ENCODE peak calls at places on chromosomes 11 and 22, in five cellular contexts. One of them, this sample, is unnamed.

GRCh38 chr11:1830500-1831223 is 4.1 kb upstream of the SYT8 start:
- DNase-seq in mesendoderm: no peak
- DNase-seq in H9: no peak
- DNase-seq in IMR-90: no peak
- DNase-seq in H1: no peak
- DNase-seq in this sample: no peak

GRCh38 chr22:46865642-46866041 is 103.2 kb downstream of the TBC1D22A start:
- DNase-seq in H1: no peak
- DNase-seq in IMR-90: no peak
- DNase-seq in mesendoderm: no peak
- DNase-seq in H9: no peak
- DNase-seq in this sample: no peak

GRCh38 chr11:1668911-1669473 is 28.0 kb upstream of the KRTAP5-6 start:
- DNase-seq in IMR-90: no peak
- DNase-seq in H9: no peak
- DNase-seq in H1: no peak
- DNase-seq in mesendoderm: no peak
- DNase-seq in this sample: no peak

GRCh38 chr11:106152824-106153223 is 75.4 kb downstream of the AASDHPPT start:
- DNase-seq in H9: no peak
- DNase-seq in mesendoderm: no peak
- DNase-seq in IMR-90: peak; percentile 22
- DNase-seq in H1: no peak
- DNase-seq in this sample: no peak

GRCh38 chr11:117836077-117836960 is 11.8 kb upstream of the FXYD2 start:
- DNase-seq in IMR-90: no peak
- DNase-seq in mesendoderm: no peak
- DNase-seq in H1: no peak
- DNase-seq in H9: peak; percentile 17
- DNase-seq in this sample: no peak

GRCh38 chr11:35303596-35304392 is 115.6 kb downstream of the SLC1A2 start:
- DNase-seq in H1: no peak
- DNase-seq in H9: no peak
- DNase-seq in IMR-90: peak; percentile 79
- DNase-seq in mesendoderm: no peak
- DNase-seq in this sample: no peak

GRCh38 chr11:110251837-110252236 is 44.6 kb downstream of the RDX start:
- DNase-seq in H1: no peak
- DNase-seq in IMR-90: peak; percentile 65
- DNase-seq in H9: no peak
- DNase-seq in mesendoderm: no peak
- DNase-seq in this sample: no peak

GRCh38 chr11:122751298-122752070 is 86.8 kb upstream of the CRTAM start:
- DNase-seq in H1: no peak
- DNase-seq in mesendoderm: no peak
- DNase-seq in IMR-90: peak; percentile 72
- DNase-seq in H9: no peak
- DNase-seq in this sample: no peak

GRCh38 chr11:66329165-66329673 is 7.0 kb downstream of the RIN1 start:
- DNase-seq in H9: no peak
- DNase-seq in mesendoderm: no peak
- DNase-seq in IMR-90: no peak
- DNase-seq in H1: no peak
- DNase-seq in this sample: no peak

GRCh38 chr11:66332371-66333219 is 3.6 kb downstream of the RIN1 start:
- DNase-seq in H9: no peak
- DNase-seq in H1: no peak
- DNase-seq in IMR-90: no peak
- DNase-seq in mesendoderm: no peak
- DNase-seq in this sample: no peak

GRCh38 chr11:66328307-66329144 is 7.7 kb downstream of the RIN1 start:
- DNase-seq in IMR-90: peak; percentile 70
- DNase-seq in H9: peak; percentile 90
- DNase-seq in H1: peak; percentile 76
- DNase-seq in mesendoderm: peak; percentile 93
- DNase-seq in this sample: peak; percentile 71

GRCh38 chr11:66331542-66332370 is 4.5 kb downstream of the RIN1 start:
- DNase-seq in H9: no peak
- DNase-seq in mesendoderm: no peak
- DNase-seq in IMR-90: no peak
- DNase-seq in H1: no peak
- DNase-seq in this sample: no peak

DNA sequence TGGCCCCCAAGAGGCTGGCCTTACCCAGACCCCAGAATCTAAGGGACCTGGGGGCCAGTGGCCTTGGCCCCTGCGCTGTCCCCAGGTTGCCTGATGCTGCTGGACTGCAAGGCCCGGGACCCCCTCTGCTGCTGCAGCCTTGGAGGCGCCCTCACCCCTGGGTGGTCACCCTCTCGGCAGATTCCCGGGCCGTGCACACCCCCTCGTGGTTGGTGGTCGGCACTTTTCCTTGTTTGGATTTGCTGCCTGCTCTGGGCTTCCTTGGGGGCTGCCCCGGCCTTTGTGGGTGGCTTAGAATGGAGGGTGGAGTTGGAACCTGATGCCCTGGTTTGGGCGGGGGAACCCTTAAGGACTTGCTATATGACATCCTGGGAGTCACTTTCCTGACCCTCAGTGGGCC is 5.3 kb downstream of the RIN1 start:
- DNase-seq in H9: no peak
- DNase-seq in mesendoderm: no peak
- DNase-seq in IMR-90: no peak
- DNase-seq in H1: no peak
- DNase-seq in this sample: no peak
- H2AK5ac ChIP-seq in H9: no peak overlapping the region
- H2AK5ac ChIP-seq in mesendoderm: no peak overlapping the region
- H2AK5ac ChIP-seq in IMR-90: no peak overlapping the region
- H2AK5ac ChIP-seq in H1: no peak overlapping the region
- H2AK5ac ChIP-seq in this sample: no peak overlapping the region

GRCh38 chr11:118873804-118874203 is 9.9 kb upstream of the CXCR5 start:
- DNase-seq in H1: no peak
- DNase-seq in mesendoderm: no peak
- DNase-seq in IMR-90: no peak
- DNase-seq in H9: no peak
- DNase-seq in this sample: no peak

GRCh38 chr11:118872403-118872821 is 11.3 kb upstream of the CXCR5 start:
- DNase-seq in IMR-90: no peak
- DNase-seq in H1: no peak
- DNase-seq in mesendoderm: no peak
- DNase-seq in H9: no peak
- DNase-seq in this sample: no peak

GRCh38 chr11:118868659-118869058 is 15.0 kb upstream of the CXCR5 start:
- DNase-seq in H9: no peak
- DNase-seq in IMR-90: no peak
- DNase-seq in mesendoderm: no peak
- DNase-seq in H1: no peak
- DNase-seq in this sample: no peak

GRCh38 chr11:118876261-118876660 is 7.4 kb upstream of the CXCR5 start:
- DNase-seq in IMR-90: no peak
- DNase-seq in H9: no peak
- DNase-seq in mesendoderm: no peak
- DNase-seq in H1: no peak
- DNase-seq in this sample: no peak

GRCh38 chr11:118870396-118871343 is 13.0 kb upstream of the CXCR5 start:
- DNase-seq in mesendoderm: peak; percentile 35
- DNase-seq in H9: no peak
- DNase-seq in IMR-90: peak; percentile 13
- DNase-seq in H1: no peak
- DNase-seq in this sample: no peak
- H2AK5ac ChIP-seq in mesendoderm: no peak overlapping the region
- H2AK5ac ChIP-seq in H9: no peak overlapping the region
- H2AK5ac ChIP-seq in IMR-90: no peak overlapping the region
- H2AK5ac ChIP-seq in H1: no peak overlapping the region
- H2AK5ac ChIP-seq in this sample: peak overlapping the region; percentile 45

DNA sequence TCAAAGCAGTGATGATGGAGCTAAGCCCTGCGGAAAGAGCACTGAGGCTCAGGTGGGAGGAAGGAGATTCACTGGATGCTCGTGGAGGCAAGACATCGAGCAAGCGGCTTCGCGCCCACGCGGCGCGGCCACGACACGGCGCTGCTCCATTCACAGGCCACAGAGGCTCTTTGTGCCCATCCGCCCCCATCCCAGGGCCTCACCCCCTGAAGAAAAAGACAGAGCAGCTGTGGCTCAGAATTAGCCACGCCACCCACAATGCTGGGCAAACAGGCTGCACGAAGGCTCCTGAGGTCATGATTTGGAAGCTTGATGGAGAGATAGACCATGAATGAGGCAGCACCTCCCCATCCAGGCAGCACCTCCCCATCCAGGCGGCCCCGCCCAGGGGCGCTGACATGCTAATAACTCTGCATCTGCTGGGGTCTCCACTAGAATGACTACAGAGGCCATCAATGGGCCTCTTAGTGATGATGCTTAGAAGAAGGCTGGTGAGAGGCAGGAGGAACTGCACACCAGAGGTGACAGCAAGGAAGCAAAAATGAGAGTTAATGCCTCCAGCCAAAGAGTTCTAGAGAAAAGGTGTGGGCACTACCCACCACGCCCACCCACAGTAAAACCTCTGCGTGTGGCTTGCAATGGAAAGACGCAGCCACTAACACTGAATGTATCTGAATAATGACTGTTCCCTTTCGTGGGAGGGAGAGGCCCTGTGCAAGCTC is 43.5 kb downstream of the MYH9 start:
- DNase-seq in IMR-90: no peak
- DNase-seq in mesendoderm: no peak
- DNase-seq in H9: no peak
- DNase-seq in H1: no peak
- DNase-seq in this sample: no peak
- H2AK5ac ChIP-seq in IMR-90: peak overlapping the region; percentile 5
- H2AK5ac ChIP-seq in mesendoderm: no peak overlapping the region
- H2AK5ac ChIP-seq in H9: no peak overlapping the region
- H2AK5ac ChIP-seq in H1: no peak overlapping the region
- H2AK5ac ChIP-seq in this sample: no peak overlapping the region

GRCh38 chr22:23253475-23254055 is 73.3 kb downstream of the BCR start:
- DNase-seq in H1: no peak
- DNase-seq in mesendoderm: no peak
- DNase-seq in IMR-90: no peak
- DNase-seq in H9: no peak
- DNase-seq in this sample: no peak

GRCh38 chr22:23251445-23252093 is 71.3 kb downstream of the BCR start:
- DNase-seq in H1: no peak
- DNase-seq in mesendoderm: peak; percentile 61
- DNase-seq in IMR-90: peak; percentile 45
- DNase-seq in H9: no peak
- DNase-seq in this sample: no peak

GRCh38 chr22:23249506-23250423 is 69.5 kb downstream of the BCR start:
- DNase-seq in H1: no peak
- DNase-seq in H9: no peak
- DNase-seq in mesendoderm: peak; percentile 44
- DNase-seq in IMR-90: no peak
- DNase-seq in this sample: no peak

GRCh38 chr22:23248583-23248982 is 68.3 kb downstream of the BCR start:
- DNase-seq in IMR-90: peak; percentile 63
- DNase-seq in H9: peak; percentile 61
- DNase-seq in mesendoderm: peak; percentile 76
- DNase-seq in H1: no peak
- DNase-seq in this sample: no peak

DNA sequence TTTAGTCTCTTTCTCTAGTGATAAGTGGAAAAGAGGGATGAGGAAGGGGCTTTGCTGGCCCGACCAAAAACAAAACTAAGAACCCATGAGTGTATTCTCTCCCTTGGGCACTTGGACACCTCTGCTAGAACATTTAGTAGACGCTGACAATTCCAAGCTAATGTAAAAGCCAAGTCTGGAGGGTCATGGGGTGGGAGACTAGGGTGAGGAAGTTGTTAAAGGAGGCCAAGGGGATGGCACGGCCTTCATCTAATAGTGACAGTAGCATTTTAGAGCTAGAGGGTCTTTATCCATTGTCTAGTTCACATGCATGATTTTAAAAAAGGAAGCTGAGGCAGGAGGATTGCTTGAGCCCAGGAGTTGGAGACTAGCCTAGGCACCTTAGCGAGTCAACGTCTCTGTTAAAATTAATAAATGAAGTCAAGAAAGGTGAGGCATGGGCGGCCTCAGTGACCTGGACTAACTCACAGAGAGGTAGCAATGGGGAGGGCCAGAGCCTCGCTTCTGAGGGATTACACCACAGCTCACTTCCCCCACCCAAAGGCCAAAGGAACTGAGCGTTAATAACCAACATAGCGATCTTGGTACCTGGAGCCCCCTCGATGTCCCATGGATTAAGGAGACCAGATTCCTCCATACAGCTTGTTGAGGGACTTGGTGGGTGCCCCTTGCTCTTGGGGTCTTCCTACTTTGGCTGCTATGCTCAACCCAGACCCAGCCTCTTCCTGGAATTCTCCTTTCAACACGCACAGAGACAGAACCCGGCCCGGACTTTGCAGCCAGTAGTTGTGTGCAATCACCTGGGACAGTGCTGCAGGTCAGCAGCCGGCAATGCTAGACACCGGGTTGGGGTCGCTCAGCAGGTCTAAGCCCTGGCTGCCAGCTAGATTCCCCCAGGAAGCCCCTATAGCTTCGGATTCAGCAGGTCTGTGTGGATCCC is 70.4 kb downstream of the BCR start:
- DNase-seq in IMR-90: no peak
- DNase-seq in H9: no peak
- DNase-seq in H1: no peak
- DNase-seq in mesendoderm: no peak
- DNase-seq in this sample: no peak
- H2AK5ac ChIP-seq in IMR-90: no peak overlapping the region
- H2AK5ac ChIP-seq in H9: no peak overlapping the region
- H2AK5ac ChIP-seq in H1: no peak overlapping the region
- H2AK5ac ChIP-seq in mesendoderm: no peak overlapping the region
- H2AK5ac ChIP-seq in this sample: no peak overlapping the region